ENCODE peak calls at places on chromosome X, in four cellular contexts. O, M, C and B are unnamed samples.
A peak's percentile ranks its signal among the peaks of the same experiment; 100 is the strongest.

GRCh38 chrX:78109458-78109857 is 5.4 kb downstream of the PGK1 start:
- DNase-seq in O (no peak), M (no peak), C (no peak), B (no peak)

GRCh38 chrX:16559206-16559619 is 90.7 kb upstream of the S100G start:
- DNase-seq in O (no peak), M (no peak), C (no peak), B (no peak)

GRCh38 chrX:132490086-132490419 is 1.2 kb upstream of the MBNL3 start:
- DNase-seq in O (no peak), M (peak; percentile 10), C (no peak), B (peak; percentile 1)

GRCh38 chrX:106035064-106035463 is 3.5 kb downstream of the SERPINA7 start:
- DNase-seq in O (no peak), M (peak; percentile 40), C (no peak), B (no peak)

GRCh38 chrX:88170528-88170927 is 576.5 kb upstream of the CPXCR1 start:
- DNase-seq in O (no peak), M (peak; percentile 5), C (no peak), B (no peak)

GRCh38 chrX:65644621-65645287 is 22.7 kb upstream of the MSN start:
- DNase-seq in O (peak; percentile 56), M (peak; percentile 53), C (peak; percentile 83), B (peak; percentile 81)

GRCh38 chrX:35890699-35891098 is 28.8 kb upstream of the CFAP47 start:
- DNase-seq in O (no peak), M (peak; percentile 75), C (no peak), B (peak; percentile 35)

GRCh38 chrX:153554519-153555167 is 37.2 kb downstream of the ATP2B3 start:
- DNase-seq in O (no peak), M (peak; percentile 51), C (no peak), B (peak; percentile 27)

GRCh38 chrX:140034916-140035315 is 69.6 kb upstream of the CXorf66 start:
- DNase-seq in O (no peak), M (peak; percentile 8), C (no peak), B (no peak)

GRCh38 chrX:42818151-42818921 is 40.4 kb upstream of the PPP1R2C start:
- DNase-seq in O (no peak), M (peak; percentile 6), C (no peak), B (no peak)

GRCh38 chrX:133415276-133416105 is at the start of gene GPC4:
- DNase-seq in O (peak; percentile 31), M (peak; percentile 85), C (no peak), B (peak; percentile 49)

GRCh38 chrX:54087661-54088060 is 43.4 kb upstream of the PHF8 start:
- DNase-seq in O (no peak), M (no peak), C (no peak), B (no peak)

GRCh38 chrX:79117078-79117477 is 27.4 kb upstream of the GPR174 start:
- DNase-seq in O (no peak), M (no peak), C (no peak), B (no peak)

GRCh38 chrX:126141014-126141413 is 25.1 kb downstream of the DCAF12L2 start:
- DNase-seq in O (no peak), M (peak; percentile 1), C (no peak), B (no peak)

GRCh38 chrX:115898382-115899001 is 272.1 kb upstream of the AGTR2 start:
- DNase-seq in O (no peak), M (peak; percentile 78), C (no peak), B (peak; percentile 67)